ENCODE peak calls at places on chromosomes 16 and 17, in eight cellular contexts. M is Karpas-422, K is MM.1S, W is PC-9, D is SK-N-SH, P is GM23338, F is PC-3, G is HCT116. S is an unnamed sample. For H3K9me2, the result is how much of the 10 kb centered on the place peaks cover.

GRCh38 chr16:6663668-6664067 is 669.0 kb upstream of the RBFOX1 start:
- DNase-seq in M (no peak), K (no peak), W (no peak), D (no peak), P (no peak), F (no peak), G (no peak), S (no peak)

GRCh38 chr17:1043601-1044251 is 46.8 kb downstream of the TIMM22 start:
- DNase-seq in M (no peak), K (no peak), W (no peak), D (no peak), P (peak), F (no peak), G (no peak), S (no peak)

GRCh38 chr17:38352245-38353083 is 820 bp downstream of the SOCS7 start:
- DNase-seq in M (peak), K (no peak), W (peak), D (peak), P (peak), F (peak), G (no peak), S (peak)

GRCh38 chr17:32671891-32672290 is 185.1 kb downstream of the CDK5R1 start:
- DNase-seq in M (no peak), K (no peak), W (no peak), D (no peak), P (no peak), F (peak), G (no peak), S (peak)

GRCh38 chr17:49514374-49514738 is 19.3 kb downstream of the NGFR start:
- DNase-seq in M (no peak), K (peak), W (no peak), D (peak), P (peak), F (no peak), G (no peak), S (peak)

GRCh38 chr16:87297918-87298631 is 19.1 kb downstream of the C16orf95 start:
- DNase-seq in M (peak), K (no peak), W (no peak), D (peak), P (peak), F (peak), G (no peak), S (peak)

GRCh38 chr17:5419959-5420653 is at the start of gene RPAIN:
- DNase-seq in M (peak), K (peak), W (no peak), D (peak), P (peak), F (peak), G (peak), S (peak)

GRCh38 chr17:75266315-75267145 is 4.5 kb downstream of the MIF4GD start:
- DNase-seq in M (no peak), K (no peak), W (no peak), D (peak), P (no peak), F (no peak), G (no peak), S (no peak)

GRCh38 chr16:49352923-49353322 is 20.7 kb upstream of the C16orf78 start:
- DNase-seq in M (peak), K (no peak), W (no peak), D (peak), P (peak), F (peak), G (peak), S (peak)

GRCh38 chr16:1810536-1810935 is 16.1 kb downstream of the HAGH start:
- DNase-seq in M (no peak), K (no peak), W (no peak), D (no peak), P (no peak), F (no peak), G (no peak), S (no peak)

GRCh38 chr17:34246436-34246835 is 8.6 kb upstream of the CCL2 start:
- DNase-seq in M (no peak), K (no peak), W (no peak), D (no peak), P (no peak), F (no peak), G (no peak), S (no peak)

GRCh38 chr17:27754549-27754948 is 45.8 kb downstream of the NOS2 start:
- DNase-seq in M (no peak), K (no peak), W (no peak), D (no peak), P (no peak), F (no peak), G (no peak), S (no peak)

GRCh38 chr16:49441366-49441780 is 67.8 kb downstream of the C16orf78 start:
- DNase-seq in M (peak), K (peak), W (no peak), D (peak), P (peak), F (no peak), G (no peak), S (no peak)

GRCh38 chr16:84229421-84229820 is 10.4 kb downstream of the KCNG4 start:
- DNase-seq in M (no peak), K (no peak), W (no peak), D (no peak), P (no peak), F (no peak), G (no peak), S (no peak)

GRCh38 chr17:49401971-49402491 is 12.7 kb downstream of the PHB1 start:
- DNase-seq in M (no peak), K (no peak), W (no peak), D (no peak), P (no peak), F (no peak), G (no peak), S (no peak)

GRCh38 chr16:68907297-68907999 is 64.1 kb downstream of the TANGO6 start:
- DNase-seq in M (no peak), K (no peak), W (no peak), D (no peak), P (peak), F (no peak), G (no peak), S (no peak)

GRCh38 chr17:4900231-4901107 is 1.1 kb downstream of the C17orf107 start:
- DNase-seq in M (no peak), K (no peak), W (no peak), D (no peak), P (peak), F (no peak), G (no peak), S (no peak)

GRCh38 chr17:21345236-21345635 is 30.9 kb upstream of the KCNJ12 start:
- DNase-seq in M (peak), K (no peak), W (no peak), D (peak), P (no peak), F (no peak), G (no peak), S (no peak)

GRCh38 chr16:88526906-88527185 is 43.4 kb upstream of the ZC3H18 start:
- DNase-seq in M (no peak), K (no peak), W (no peak), D (no peak), P (no peak), F (no peak), G (no peak), S (no peak)

GRCh38 chr16:66617010-66617434 is 12.5 kb downstream of the CMTM3 start:
- DNase-seq in M (no peak), K (no peak), W (no peak), D (no peak), P (peak), F (no peak), G (no peak), S (no peak)
- H3K9me2 ChIP-seq in M (under half), K (under half), W (under half), D (under half), P (under half), F (under half), G (under half), S (under half)

GRCh38 chr17:53017227-53017626 is 805.5 kb upstream of the KIF2B start:
- DNase-seq in M (no peak), K (no peak), W (no peak), D (no peak), P (no peak), F (no peak), G (no peak), S (no peak)
- H3K9me2 ChIP-seq in M (under half), K (under half), W (under half), D (under half), P (under half), F (under half), G (under half), S (under half)

GRCh38 chr16:14242769-14243168 is 171.7 kb downstream of the MRTFB start:
- DNase-seq in M (no peak), K (no peak), W (no peak), D (no peak), P (no peak), F (no peak), G (no peak), S (no peak)
- H3K9me2 ChIP-seq in M (under half), K (under half), W (under half), D (under half), P (under half), F (under half), G (under half), S (under half)

DNA sequence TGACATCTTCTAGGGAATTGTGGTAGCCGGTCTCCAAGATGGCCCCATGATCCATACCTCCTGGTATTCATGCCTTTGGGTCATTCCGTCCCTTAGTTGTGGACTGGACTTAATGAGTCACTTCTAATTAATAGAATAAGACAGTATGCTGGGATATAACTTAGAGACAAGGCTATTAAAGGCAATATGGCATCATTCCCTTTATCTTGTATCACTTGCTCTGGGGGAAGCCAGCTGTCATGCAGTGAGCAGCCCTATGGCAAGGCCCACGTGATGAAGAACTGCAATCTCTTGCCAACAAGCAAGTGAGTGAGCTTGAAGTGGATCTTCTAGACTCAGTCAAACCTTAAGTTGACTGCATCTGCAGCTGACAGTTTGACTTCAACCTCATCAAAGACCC is 97.8 kb upstream of the MED13 start:
- DNase-seq in M (no peak), K (no peak), W (no peak), D (no peak), P (no peak), F (no peak), G (no peak), S (no peak)
- H3K9me2 ChIP-seq in M (under half), K (under half), W (under half), D (under half), P (under half), F (under half), G (under half), S (under half)

GRCh38 chr16:23570992-23571632 is 13.6 kb downstream of the UBFD1 start:
- DNase-seq in M (peak), K (no peak), W (no peak), D (no peak), P (no peak), F (no peak), G (no peak), S (no peak)

GRCh38 chr16:23573822-23574221 is 16.3 kb downstream of the UBFD1 start:
- DNase-seq in M (no peak), K (no peak), W (no peak), D (no peak), P (no peak), F (no peak), G (no peak), S (no peak)

GRCh38 chr16:23575834-23576233 is 18.3 kb downstream of the UBFD1 start:
- DNase-seq in M (peak), K (no peak), W (no peak), D (no peak), P (peak), F (no peak), G (no peak), S (peak)

GRCh38 chr16:23571895-23572294 is 14.4 kb downstream of the UBFD1 start:
- DNase-seq in M (no peak), K (no peak), W (no peak), D (no peak), P (no peak), F (no peak), G (no peak), S (no peak)

DNA sequence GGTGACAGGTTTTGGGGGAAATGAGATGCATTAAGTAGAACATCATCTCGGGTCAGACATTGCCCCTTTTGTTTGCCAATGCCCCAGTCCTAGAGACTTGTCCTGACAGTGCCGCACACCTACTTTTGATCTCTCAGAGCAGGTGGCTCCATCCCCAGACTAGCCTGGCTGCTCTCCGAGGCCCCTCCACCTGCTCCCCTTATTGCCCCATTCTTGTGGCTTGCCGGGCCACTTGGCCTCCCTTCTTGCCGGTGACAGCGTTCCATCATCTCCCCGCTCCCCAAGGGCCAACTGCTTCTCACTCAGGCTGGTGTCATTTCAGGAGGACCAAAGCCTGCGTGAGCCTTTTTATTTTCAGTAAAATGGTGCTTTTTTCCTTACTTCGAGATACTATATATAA is 14.9 kb downstream of the UBFD1 start:
- DNase-seq in M (no peak), K (no peak), W (no peak), D (no peak), P (no peak), F (no peak), G (no peak), S (no peak)
- H3K9me2 ChIP-seq in M (under half), K (under half), W (under half), D (under half), P (under half), F (under half), G (under half), S (under half)

DNA sequence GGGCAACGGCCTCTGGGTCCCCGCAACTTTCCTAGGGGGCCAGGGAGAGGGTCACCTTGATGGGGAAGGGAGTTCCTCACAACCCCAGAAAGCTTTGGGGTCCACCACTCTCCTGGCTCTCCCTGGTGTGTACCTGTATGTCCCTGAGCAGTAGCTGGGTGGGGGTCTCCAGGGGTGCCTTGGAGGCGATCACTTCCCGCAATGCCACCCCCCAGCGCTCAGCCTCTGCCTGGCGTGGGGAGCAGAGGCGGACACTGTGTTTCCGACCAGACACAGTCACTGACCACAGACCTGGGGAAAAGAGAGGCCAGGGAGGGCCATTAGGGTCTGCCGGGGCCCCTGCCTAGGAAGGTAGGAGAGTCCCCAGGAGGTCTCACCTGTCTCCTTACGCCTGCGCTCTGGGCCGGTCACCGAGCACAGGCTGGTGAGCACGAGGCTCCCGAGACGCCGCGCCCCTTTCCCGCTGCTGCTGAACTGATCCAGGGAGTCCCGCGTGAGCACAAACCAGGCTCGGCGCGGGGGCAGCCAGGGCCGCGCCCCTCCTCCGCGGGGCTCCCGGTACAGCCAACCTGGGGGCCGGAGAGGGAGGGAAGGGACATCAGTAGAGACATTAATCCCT is 3.4 kb downstream of the PLEKHH3 start:
- DNase-seq in M (no peak), K (no peak), W (no peak), D (no peak), P (no peak), F (no peak), G (no peak), S (no peak)
- H3K9me2 ChIP-seq in M (under half), K (under half), W (under half), D (under half), P (under half), F (under half), G (under half), S (under half)

GRCh38 chr17:80770881-80771611 is 220.6 kb upstream of the CHMP6 start:
- DNase-seq in M (no peak), K (no peak), W (no peak), D (no peak), P (no peak), F (no peak), G (no peak), S (no peak)

GRCh38 chr17:80774146-80774545 is 217.5 kb upstream of the CHMP6 start:
- DNase-seq in M (no peak), K (no peak), W (no peak), D (no peak), P (no peak), F (no peak), G (no peak), S (no peak)

GRCh38 chr17:80773243-80773991 is 218.2 kb upstream of the CHMP6 start:
- DNase-seq in M (peak), K (no peak), W (no peak), D (peak), P (peak), F (no peak), G (no peak), S (peak)

GRCh38 chr17:80771612-80772005 is 220.0 kb upstream of the CHMP6 start:
- DNase-seq in M (no peak), K (no peak), W (no peak), D (no peak), P (no peak), F (no peak), G (no peak), S (no peak)

GRCh38 chr17:80772906-80773242 is 218.8 kb upstream of the CHMP6 start:
- DNase-seq in M (no peak), K (no peak), W (no peak), D (no peak), P (no peak), F (no peak), G (no peak), S (no peak)
- H3K9me2 ChIP-seq in M (under half), K (under half), W (under half), D (under half), P (under half), F (under half), G (under half), S (under half)